ENCODE peak calls at places on chromosomes 4 and X, in seven cellular contexts. S is activated CD8-positive, alpha-beta T cell treated with anti-CD3 and anti-CD28 coated beads for 36 hours; E is GM12878; W is CD4-positive, alpha-beta T cell; A is HepG2; D is left cardiac atrium; I is effector memory CD8-positive, alpha-beta T cell. F is an unnamed sample.

GRCh38 chr4:99201687-99202086 is 17.4 kb downstream of the ADH6 start:
- ATAC-seq in S (no peak), E (no peak), W (no peak), A (no peak), D (peak; percentile 79), I (no peak), F (peak; percentile 20)

GRCh38 chrX:103373581-103373980 is 2.8 kb upstream of the BEX3 start:
- ATAC-seq in S (no peak), E (no peak), W (no peak), A (no peak), D (no peak), I (no peak), F (no peak)

GRCh38 chr4:98232202-98232601 is 29.0 kb upstream of the RAP1GDS1 start:
- ATAC-seq in S (no peak), E (no peak), W (no peak), A (no peak), D (no peak), I (no peak), F (no peak)

GRCh38 chrX:39734174-39734776 is 363.5 kb downstream of the BCOR start:
- ATAC-seq in S (no peak), E (no peak), W (no peak), A (no peak), D (no peak), I (no peak), F (no peak)

GRCh38 chr4:89681219-89681618 is 155.7 kb downstream of the SNCA start:
- ATAC-seq in S (no peak), E (no peak), W (no peak), A (peak; percentile 100), D (no peak), I (no peak), F (no peak)

GRCh38 chr4:10639100-10639499 is 45.5 kb downstream of the CLNK start:
- ATAC-seq in S (no peak), E (no peak), W (no peak), A (no peak), D (no peak), I (no peak), F (no peak)

GRCh38 chrX:39149761-39150160 is 348.5 kb downstream of the MID1IP1 start:
- ATAC-seq in S (no peak), E (peak; percentile 76), W (no peak), A (peak; percentile 64), D (peak; percentile 67), I (no peak), F (peak; percentile 81)

GRCh38 chr4:55410431-55410830 is 14.7 kb downstream of the TMEM165 start:
- ATAC-seq in S (no peak), E (no peak), W (no peak), A (no peak), D (peak; percentile 14), I (no peak), F (no peak)

GRCh38 chr4:165709973-165710526 is 163.0 kb upstream of the TLL1 start:
- ATAC-seq in S (no peak), E (no peak), W (no peak), A (no peak), D (peak; percentile 16), I (no peak), F (no peak)

GRCh38 chr4:10733016-10733415 is 48.4 kb upstream of the CLNK start:
- ATAC-seq in S (peak; percentile 46), E (peak; percentile 28), W (no peak), A (no peak), D (no peak), I (peak; percentile 42), F (no peak)

GRCh38 chr4:141388483-141388882 is 167.8 kb downstream of the ZNF330 start:
- ATAC-seq in S (no peak), E (no peak), W (no peak), A (no peak), D (no peak), I (no peak), F (no peak)

GRCh38 chr4:95761871-95762270 is 78.0 kb upstream of the PDHA2 start:
- ATAC-seq in S (no peak), E (no peak), W (no peak), A (no peak), D (no peak), I (no peak), F (no peak)

GRCh38 chrX:9471571-9471985 is 6.7 kb downstream of the TBL1X start:
- ATAC-seq in S (no peak), E (no peak), W (no peak), A (peak; percentile 78), D (no peak), I (no peak), F (no peak)

GRCh38 chrX:40244980-40245379 is 147.2 kb upstream of the BCOR start:
- ATAC-seq in S (peak; percentile 68), E (no peak), W (peak; percentile 79), A (no peak), D (peak; percentile 21), I (peak; percentile 37), F (no peak)

GRCh38 chrX:19747672-19748610 is 139.5 kb downstream of the SH3KBP1 start:
- ATAC-seq in S (peak; percentile 73), E (peak; percentile 48), W (peak; percentile 81), A (no peak), D (peak; percentile 45), I (peak; percentile 75), F (no peak)

GRCh38 chr4:108405586-108405985 is 214.8 kb upstream of the RPL34 start:
- ATAC-seq in S (no peak), E (no peak), W (no peak), A (no peak), D (no peak), I (no peak), F (no peak)

GRCh38 chrX:103918050-103918449 is 44.4 kb upstream of the TMSB15B start:
- ATAC-seq in S (peak; percentile 43), E (peak; percentile 63), W (peak; percentile 33), A (peak; percentile 80), D (peak; percentile 86), I (peak; percentile 43), F (peak; percentile 69)

GRCh38 chrX:85851418-85851817 is 195.9 kb downstream of the CHM start:
- ATAC-seq in S (no peak), E (peak; percentile 70), W (no peak), A (peak; percentile 89), D (no peak), I (no peak), F (no peak)

GRCh38 chrX:17613979-17614572 is 123.2 kb upstream of the SCML1 start:
- ATAC-seq in S (peak; percentile 45), E (peak; percentile 54), W (no peak), A (peak; percentile 62), D (no peak), I (no peak), F (no peak)

GRCh38 chrX:46704767-46705386 is 54.0 kb downstream of the SLC9A7 start:
- ATAC-seq in S (peak; percentile 96), E (peak; percentile 96), W (peak; percentile 11), A (no peak), D (peak; percentile 35), I (peak; percentile 37), F (no peak)

GRCh38 chrX:133980406-133980805 is 5.0 kb downstream of the GPC3 start:
- ATAC-seq in S (no peak), E (no peak), W (no peak), A (no peak), D (no peak), I (no peak), F (no peak)

GRCh38 chr4:105352826-105353225 is 121.0 kb downstream of the PPA2 start:
- ATAC-seq in S (peak; percentile 76), E (peak; percentile 83), W (no peak), A (no peak), D (peak; percentile 60), I (no peak), F (no peak)

GRCh38 chr4:41575207-41575606 is 37.2 kb downstream of the LIMCH1 start:
- ATAC-seq in S (no peak), E (no peak), W (no peak), A (no peak), D (peak; percentile 43), I (no peak), F (peak; percentile 50)

GRCh38 chrX:2767631-2768455 is 16.0 kb downstream of the XG start:
- ATAC-seq in S (no peak), E (no peak), W (no peak), A (peak; percentile 79), D (peak; percentile 22), I (peak; percentile 45), F (peak; percentile 69)

GRCh38 chrX:101397779-101398178 is 7.0 kb downstream of the RPL36A start:
- ATAC-seq in S (no peak), E (no peak), W (no peak), A (peak; percentile 54), D (no peak), I (no peak), F (no peak)

GRCh38 chr4:54677416-54677815 is 19.7 kb downstream of the KIT start:
- ATAC-seq in S (no peak), E (no peak), W (no peak), A (no peak), D (no peak), I (no peak), F (no peak)

GRCh38 chrX:41180194-41180902 is 95.1 kb downstream of the USP9X start:
- ATAC-seq in S (peak; percentile 86), E (peak; percentile 83), W (peak; percentile 81), A (peak; percentile 57), D (no peak), I (peak; percentile 72), F (no peak)

GRCh38 chr4:53640576-53641459 is 49.5 kb upstream of the LNX1 start:
- ATAC-seq in S (no peak), E (peak; percentile 89), W (no peak), A (no peak), D (peak; percentile 30), I (no peak), F (no peak)

GRCh38 chrX:40068048-40068447 is 29.7 kb downstream of the BCOR start:
- ATAC-seq in S (peak; percentile 50), E (peak; percentile 42), W (peak; percentile 78), A (no peak), D (no peak), I (peak; percentile 80), F (no peak)

GRCh38 chr4:133151301-133151680 is 2.2 kb downstream of the PCDH10 start:
- ATAC-seq in S (peak; percentile 8), E (no peak), W (no peak), A (no peak), D (no peak), I (no peak), F (no peak)

GRCh38 chrX:66013195-66013816 is 26.6 kb downstream of the VSIG4 start:
- ATAC-seq in S (no peak), E (peak; percentile 42), W (no peak), A (no peak), D (peak; percentile 45), I (no peak), F (no peak)

GRCh38 chrX:107716045-107716684 is 59.4 kb downstream of the TSC22D3 start:
- ATAC-seq in S (peak; percentile 2), E (peak; percentile 30), W (no peak), A (peak; percentile 75), D (peak; percentile 34), I (no peak), F (no peak)

GRCh38 chr4:45648846-45649245 is 475.0 kb downstream of the GABRG1 start:
- ATAC-seq in S (no peak), E (no peak), W (no peak), A (no peak), D (no peak), I (no peak), F (no peak)

GRCh38 chr4:152408514-152409327 is 127.2 kb downstream of the FBXW7 start:
- ATAC-seq in S (peak; percentile 66), E (peak; percentile 86), W (peak; percentile 46), A (peak; percentile 56), D (no peak), I (peak; percentile 73), F (no peak)